ENCODE peak calls at places on chromosomes 7 and 10, in nine cellular contexts. S is ascending aorta, Q is T-helper 9 cell, L is choroid plexus epithelial cell, G is ELR, W is GM10248, Z is RPMI8226, M is NCI-H1092, B is NCI-H1417. H is an unnamed sample.

GRCh38 chr10:4131407-4132215 is 346.6 kb upstream of the KLF6 start:
- DNase-seq in L (peak; percentile 93), G (peak; percentile 90), B (no peak), M (no peak), Z (peak; percentile 84), Q (no peak), S (no peak), W (peak; percentile 44), H (no peak)

GRCh38 chr7:134552105-134552504 is 3.2 kb downstream of the AKR1B15 start:
- DNase-seq in W (no peak), M (no peak), Z (peak; percentile 21), B (no peak), Q (no peak), S (no peak), L (peak; percentile 43), G (peak; percentile 17), H (peak; percentile 70)

GRCh38 chr7:93142127-93142526 is 6.1 kb downstream of the SAMD9L start:
- DNase-seq in M (no peak), Z (no peak), G (peak; percentile 42), L (no peak), B (no peak), W (no peak), S (no peak), Q (no peak), H (no peak)

GRCh38 chr10:132960651-132961419 is 18.5 kb upstream of the CFAP46 start:
- DNase-seq in M (no peak), Q (no peak), B (no peak), W (no peak), S (peak; percentile 56), Z (no peak), L (no peak), G (no peak), H (no peak)

GRCh38 chr10:43814611-43815010 is 165.9 kb upstream of the ZNF32 start:
- DNase-seq in L (no peak), Q (no peak), G (peak; percentile 47), S (no peak), M (no peak), Z (no peak), B (no peak), W (no peak), H (no peak)

GRCh38 chr7:70975816-70976215 is 156.1 kb upstream of the GALNT17 start:
- DNase-seq in L (no peak), B (no peak), Z (no peak), M (no peak), Q (no peak), G (no peak), W (no peak), S (no peak), H (no peak)

GRCh38 chr7:69129524-69129923 is 468.8 kb upstream of the AUTS2 start:
- DNase-seq in M (no peak), G (no peak), W (no peak), B (no peak), Z (no peak), S (no peak), L (peak; percentile 4), Q (no peak), H (no peak)

GRCh38 chr10:131445623-131446022 is 134.1 kb upstream of the TCERG1L start:
- DNase-seq in Q (no peak), Z (no peak), M (no peak), W (no peak), G (no peak), L (no peak), S (no peak), B (no peak), H (no peak)

GRCh38 chr10:71232089-71232998 is 20.0 kb downstream of the UNC5B start:
- DNase-seq in B (peak; percentile 5), Z (no peak), M (peak; percentile 62), L (peak; percentile 23), S (peak; percentile 88), Q (no peak), W (no peak), G (no peak), H (no peak)